ENCODE peak calls at places on chromosome 15, in seven cellular contexts. S is PC-3, G is GM12865, N is cardiac fibroblast, M is tibial nerve, Y is sigmoid colon, W is A549. K is an unnamed sample.

GRCh38 chr15:68646751-68647150 is 68.0 kb downstream of the CORO2B start:
- DNase-seq in S (no peak), G (no peak), N (no peak), M (no peak), Y (peak), W (no peak), K (no peak)

GRCh38 chr15:26864664-26865191 is 2.1 kb upstream of the GABRA5 start:
- DNase-seq in S (peak), G (no peak), N (peak), M (no peak), Y (no peak), W (peak), K (peak)

GRCh38 chr15:90765966-90766365 is 48.8 kb downstream of the BLM start:
- DNase-seq in S (no peak), G (no peak), N (no peak), M (no peak), Y (no peak), W (no peak), K (no peak)

GRCh38 chr15:33910741-33911140 is 57.6 kb upstream of the CHRM5 start:
- DNase-seq in S (peak), G (no peak), N (peak), M (no peak), Y (no peak), W (no peak), K (peak)

GRCh38 chr15:57861805-57862586 is 155.5 kb downstream of the POLR2M start:
- DNase-seq in S (peak), G (no peak), N (peak), M (no peak), Y (no peak), W (no peak), K (peak)

GRCh38 chr15:59437473-59437776 is 561 bp upstream of the FAM81A start:
- DNase-seq in S (no peak), G (no peak), N (no peak), M (no peak), Y (peak), W (no peak), K (no peak)

GRCh38 chr15:31392761-31393401 is 66.2 kb downstream of the KLF13 start:
- DNase-seq in S (no peak), G (no peak), N (no peak), M (peak), Y (peak), W (no peak), K (no peak)

GRCh38 chr15:29822685-29823459 is 604 bp upstream of the TJP1 start:
- DNase-seq in S (peak), G (no peak), N (peak), M (no peak), Y (peak), W (peak), K (peak)

GRCh38 chr15:56484284-56484683 is 19.3 kb upstream of the MNS1 start:
- DNase-seq in S (no peak), G (no peak), N (no peak), M (no peak), Y (no peak), W (no peak), K (no peak)

GRCh38 chr15:59165726-59166125 is 40.9 kb upstream of the LDHAL6B start:
- DNase-seq in S (peak), G (peak), N (no peak), M (no peak), Y (no peak), W (no peak), K (peak)

GRCh38 chr15:98653686-98654085 is 5.3 kb downstream of the IGF1R start:
- DNase-seq in S (no peak), G (peak), N (peak), M (no peak), Y (no peak), W (no peak), K (peak)

GRCh38 chr15:78455749-78456148 is 17.7 kb downstream of the IREB2 start:
- DNase-seq in S (no peak), G (no peak), N (no peak), M (no peak), Y (no peak), W (no peak), K (no peak)

GRCh38 chr15:67164811-67165652 is 89.4 kb downstream of the AAGAB start:
- DNase-seq in S (no peak), G (no peak), N (peak), M (no peak), Y (peak), W (no peak), K (peak)

GRCh38 chr15:101178414-101178813 is 73.4 kb downstream of the CHSY1 start:
- DNase-seq in S (no peak), G (no peak), N (no peak), M (no peak), Y (no peak), W (no peak), K (no peak)

GRCh38 chr15:69265347-69265955 is 33.3 kb upstream of the PAQR5 start:
- DNase-seq in S (peak), G (peak), N (peak), M (peak), Y (no peak), W (peak), K (peak)

GRCh38 chr15:101255066-101255415 is 3.2 kb upstream of the CHSY1 start:
- DNase-seq in S (no peak), G (no peak), N (no peak), M (no peak), Y (no peak), W (no peak), K (no peak)

GRCh38 chr15:62119926-62120273 is 45.2 kb downstream of the C2CD4B start:
- DNase-seq in S (no peak), G (no peak), N (no peak), M (no peak), Y (no peak), W (no peak), K (no peak)

GRCh38 chr15:99177679-99178078 is 71.7 kb downstream of the TTC23 start:
- DNase-seq in S (no peak), G (no peak), N (no peak), M (no peak), Y (no peak), W (no peak), K (no peak)

GRCh38 chr15:58840048-58840447 is 68.9 kb downstream of the MINDY2 start:
- DNase-seq in S (peak), G (no peak), N (peak), M (no peak), Y (no peak), W (no peak), K (peak)

GRCh38 chr15:60936186-60936585 is 292.9 kb downstream of the RORA start:
- DNase-seq in S (no peak), G (no peak), N (no peak), M (no peak), Y (no peak), W (no peak), K (no peak)

GRCh38 chr15:89462198-89462912 is 34.0 kb downstream of the RHCG start:
- DNase-seq in S (no peak), G (peak), N (peak), M (no peak), Y (no peak), W (no peak), K (peak)

GRCh38 chr15:52787549-52788098 is 2.5 kb downstream of the ONECUT1 start:
- DNase-seq in S (no peak), G (no peak), N (no peak), M (no peak), Y (no peak), W (no peak), K (no peak)

GRCh38 chr15:25787855-25788521 is 75.1 kb downstream of the ATP10A start:
- DNase-seq in S (peak), G (peak), N (peak), M (no peak), Y (peak), W (peak), K (no peak)

GRCh38 chr15:62099171-62099601 is 32.4 kb downstream of the C2CD4A start:
- DNase-seq in S (peak), G (no peak), N (peak), M (no peak), Y (no peak), W (no peak), K (peak)

GRCh38 chr15:85031086-85031943 is 49.7 kb downstream of the PDE8A start:
- DNase-seq in S (no peak), G (no peak), N (no peak), M (no peak), Y (no peak), W (no peak), K (no peak)

GRCh38 chr15:25846377-25846776 is 16.8 kb downstream of the ATP10A start:
- DNase-seq in S (no peak), G (no peak), N (no peak), M (no peak), Y (no peak), W (no peak), K (no peak)

GRCh38 chr15:65902373-65902772 is 33.1 kb downstream of the RAB11A start:
- DNase-seq in S (peak), G (peak), N (peak), M (peak), Y (peak), W (peak), K (peak)

GRCh38 chr15:40769310-40770146 is at the start of gene C15orf62:
- DNase-seq in S (peak), G (peak), N (peak), M (no peak), Y (no peak), W (no peak), K (peak)

GRCh38 chr15:64911317-64912186 is at the start of gene ANKDD1A:
- DNase-seq in S (peak), G (peak), N (peak), M (no peak), Y (peak), W (peak), K (peak)

GRCh38 chr15:40829155-40829554 is 647 bp upstream of the PPP1R14D start:
- DNase-seq in S (no peak), G (no peak), N (no peak), M (no peak), Y (no peak), W (no peak), K (no peak)

GRCh38 chr15:65646486-65646885 is 24.7 kb downstream of the SLC24A1 start:
- DNase-seq in S (no peak), G (no peak), N (no peak), M (no peak), Y (no peak), W (no peak), K (peak)

GRCh38 chr15:48522911-48523310 is 122.6 kb downstream of the FBN1 start:
- DNase-seq in S (no peak), G (no peak), N (no peak), M (no peak), Y (no peak), W (no peak), K (no peak)

GRCh38 chr15:57045741-57046382 is 127.4 kb downstream of the TCF12 start:
- DNase-seq in S (no peak), G (peak), N (no peak), M (no peak), Y (no peak), W (no peak), K (no peak)

GRCh38 chr15:43826029-43826507 is 734 bp upstream of the WDR76 start:
- DNase-seq in S (no peak), G (no peak), N (no peak), M (no peak), Y (no peak), W (no peak), K (no peak)
- H3K4me3 ChIP-seq in S (peak), G (peak), N (no peak), M (peak), Y (no peak), W (peak), K (peak)

GRCh38 chr15:70555713-70556112 is 207.6 kb downstream of the UACA start:
- DNase-seq in S (no peak), G (peak), N (no peak), M (no peak), Y (no peak), W (no peak), K (no peak)
- TF ChIP-seq CTCF in S (no peak), G (no peak), N (no peak), M (no peak), Y (no peak), W (no peak), K (no peak)

GRCh38 chr15:95162967-95163531 is 931.7 kb downstream of the MCTP2 start:
- DNase-seq in S (peak), G (no peak), N (peak), M (peak), Y (peak), W (no peak), K (peak)
- H3K4me3 ChIP-seq in S (no peak), G (no peak), N (no peak), M (no peak), Y (no peak), W (no peak), K (no peak)

GRCh38 chr15:38862104-38862503 is 297.5 kb upstream of the RASGRP1 start:
- DNase-seq in S (no peak), G (no peak), N (no peak), M (no peak), Y (no peak), W (no peak), K (no peak)

GRCh38 chr15:38863381-38863780 is 298.8 kb upstream of the RASGRP1 start:
- DNase-seq in S (no peak), G (no peak), N (no peak), M (no peak), Y (no peak), W (no peak), K (no peak)

GRCh38 chr15:38864827-38865604 is 300.4 kb upstream of the RASGRP1 start:
- DNase-seq in S (no peak), G (no peak), N (peak), M (peak), Y (peak), W (no peak), K (peak)

GRCh38 chr15:38861108-38861507 is 296.5 kb upstream of the RASGRP1 start:
- DNase-seq in S (no peak), G (no peak), N (no peak), M (no peak), Y (no peak), W (no peak), K (no peak)

DNA sequence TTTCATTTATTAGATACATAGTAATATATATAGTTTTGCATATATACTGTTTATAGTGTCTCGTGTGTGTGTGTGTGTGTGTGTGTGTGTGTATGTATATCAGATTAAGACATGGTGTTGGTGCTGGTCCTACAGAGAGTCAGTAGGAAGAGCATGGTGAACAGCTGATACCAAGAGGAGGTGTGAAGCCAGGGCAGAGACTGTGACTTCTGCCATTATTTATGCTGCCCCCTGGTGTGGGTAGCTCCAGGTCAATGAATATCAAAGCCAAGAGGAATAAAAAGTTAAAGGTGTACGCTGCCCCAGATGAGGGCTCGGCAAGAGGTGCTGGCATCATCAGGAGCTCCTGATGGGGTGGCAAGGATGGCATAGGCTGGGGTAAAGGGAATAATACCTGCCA is 299.5 kb upstream of the RASGRP1 start:
- DNase-seq in S (no peak), G (peak), N (no peak), M (no peak), Y (no peak), W (no peak), K (no peak)
- TF ChIP-seq CTCF in S (peak), G (no peak), N (peak), M (no peak), Y (no peak), W (no peak), K (peak)

K was measured in fibroblast of pulmonary artery.